ENCODE peak calls at places on chromosomes 1 and 21, in four cellular contexts. P is K562, B is GM12891, K is GM12878. G is an unnamed sample.

GRCh38 chr1:6923012-6923805 is 138.0 kb downstream of the CAMTA1 start:
- DNase-seq in P (no peak), B (no peak), K (no peak), G (no peak)

GRCh38 chr1:243849089-243850012 is 692 bp downstream of the AKT3 start:
- DNase-seq in P (no peak), B (peak), K (no peak), G (no peak)

GRCh38 chr21:35239811-35240219 is 190.7 kb upstream of the RUNX1 start:
- DNase-seq in P (no peak), B (no peak), K (no peak), G (no peak)

GRCh38 chr1:160550572-160551034 is 27.5 kb upstream of the SLAMF6 start:
- DNase-seq in P (peak), B (no peak), K (no peak), G (no peak)

GRCh38 chr1:214739621-214740238 is 136.7 kb downstream of the CENPF start:
- DNase-seq in P (no peak), B (no peak), K (no peak), G (no peak)

GRCh38 chr1:243422362-243422761 is 166.5 kb downstream of the SDCCAG8 start:
- DNase-seq in P (no peak), B (no peak), K (no peak), G (no peak)

GRCh38 chr1:16458801-16459200 is 18.3 kb downstream of the NECAP2 start:
- DNase-seq in P (no peak), B (no peak), K (no peak), G (no peak)

GRCh38 chr1:53653631-53654030 is 85.3 kb downstream of the GLIS1 start:
- DNase-seq in P (no peak), B (no peak), K (no peak), G (no peak)

GRCh38 chr1:64223329-64224151 is 20.1 kb downstream of the UBE2U start:
- DNase-seq in P (no peak), B (no peak), K (peak), G (no peak)

GRCh38 chr1:156025873-156026272 is 5.1 kb upstream of the SSR2 start:
- DNase-seq in P (peak), B (peak), K (no peak), G (peak)

GRCh38 chr21:27275294-27275927 is 308.5 kb upstream of the ADAMTS5 start:
- DNase-seq in P (no peak), B (no peak), K (no peak), G (peak)

GRCh38 chr1:85581802-85582686 is 1.5 kb downstream of the CCN1 start:
- DNase-seq in P (no peak), B (no peak), K (no peak), G (no peak)

DNA sequence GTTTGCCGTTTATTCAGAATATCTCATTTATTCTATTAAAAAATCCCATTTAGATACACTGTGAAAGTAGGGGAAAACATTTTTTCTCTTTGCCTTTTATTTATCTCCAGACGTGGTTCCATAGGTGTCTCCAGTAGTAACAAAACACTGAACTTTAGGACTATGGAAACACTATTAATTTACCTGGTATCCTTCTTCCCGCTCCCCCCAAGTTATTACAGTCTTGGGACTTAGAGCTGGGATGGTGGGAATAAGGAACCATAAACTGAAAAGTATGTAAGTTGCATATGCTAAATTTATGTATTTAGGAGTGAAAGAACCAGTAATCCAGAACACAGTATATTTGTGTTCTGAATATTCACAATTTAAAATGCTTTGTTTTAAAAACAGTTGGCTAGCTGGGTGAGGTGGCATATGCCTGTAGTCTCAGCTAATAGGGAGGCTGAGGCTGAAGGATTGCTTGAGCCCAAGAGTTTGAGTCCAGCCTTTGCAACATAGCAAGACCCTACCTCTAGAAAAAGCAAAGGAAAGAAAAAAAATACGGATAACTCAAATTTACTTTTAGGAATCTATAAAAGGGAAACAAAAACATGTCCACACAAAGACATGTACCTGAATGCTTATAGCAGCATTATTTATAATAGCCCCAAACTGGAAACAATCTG is 3.1 kb downstream of the DNAJB4 start:
- DNase-seq in P (no peak), B (no peak), K (no peak), G (no peak)
- TF ChIP-seq SPI1 in P (no peak), B (no peak), K (no peak), G (no peak)

GRCh38 chr1:13816016-13816760 is 116.2 kb downstream of the PRDM2 start:
- DNase-seq in P (no peak), B (no peak), K (no peak), G (no peak)

GRCh38 chr1:13812456-13813397 is 112.7 kb downstream of the PRDM2 start:
- DNase-seq in P (no peak), B (no peak), K (no peak), G (no peak)

GRCh38 chr1:13814131-13814530 is 114.1 kb downstream of the PRDM2 start:
- DNase-seq in P (no peak), B (no peak), K (no peak), G (no peak)

GRCh38 chr1:13809461-13810159 is 109.6 kb downstream of the PRDM2 start:
- DNase-seq in P (peak), B (no peak), K (no peak), G (no peak)

DNA sequence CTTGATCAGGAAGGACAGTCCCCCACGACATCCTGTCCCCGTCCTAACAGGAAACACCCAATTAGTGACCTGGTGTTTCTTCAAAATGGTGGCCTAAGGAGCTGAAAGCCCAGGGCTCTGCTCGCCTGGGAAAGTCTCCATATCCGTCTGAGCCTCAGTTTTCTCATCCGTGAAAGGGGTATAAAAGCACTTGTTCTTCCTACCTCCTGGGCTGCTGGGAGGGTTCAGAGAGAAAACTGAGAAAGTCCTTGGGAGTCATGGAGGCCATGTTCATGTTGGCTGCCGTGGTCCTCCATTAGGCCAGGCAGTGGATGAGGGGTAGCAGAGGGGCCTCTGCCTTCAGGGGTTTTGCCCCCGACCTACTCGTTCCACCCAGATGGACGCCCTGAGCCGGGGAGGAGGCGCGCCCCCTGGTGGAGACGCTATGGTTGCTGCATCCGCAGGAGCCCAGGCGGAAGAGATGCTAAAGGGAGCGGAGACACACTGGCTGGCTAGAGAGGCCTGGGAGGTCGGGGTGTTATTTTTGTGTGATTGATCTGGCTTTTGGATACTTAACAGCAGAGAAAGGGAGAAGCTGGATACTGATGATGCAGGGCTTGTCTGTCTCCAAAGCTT is 113.5 kb downstream of the PRDM2 start:
- DNase-seq in P (peak), B (peak), K (no peak), G (no peak)
- TF ChIP-seq SPI1 in P (no peak), B (no peak), K (no peak), G (no peak)

GRCh38 chr1:102434421-102434820 is 437.7 kb upstream of the OLFM3 start:
- DNase-seq in P (peak), B (no peak), K (no peak), G (peak)
- TF ChIP-seq SPI1 in P (no peak), B (no peak), K (no peak), G (no peak)

DNA sequence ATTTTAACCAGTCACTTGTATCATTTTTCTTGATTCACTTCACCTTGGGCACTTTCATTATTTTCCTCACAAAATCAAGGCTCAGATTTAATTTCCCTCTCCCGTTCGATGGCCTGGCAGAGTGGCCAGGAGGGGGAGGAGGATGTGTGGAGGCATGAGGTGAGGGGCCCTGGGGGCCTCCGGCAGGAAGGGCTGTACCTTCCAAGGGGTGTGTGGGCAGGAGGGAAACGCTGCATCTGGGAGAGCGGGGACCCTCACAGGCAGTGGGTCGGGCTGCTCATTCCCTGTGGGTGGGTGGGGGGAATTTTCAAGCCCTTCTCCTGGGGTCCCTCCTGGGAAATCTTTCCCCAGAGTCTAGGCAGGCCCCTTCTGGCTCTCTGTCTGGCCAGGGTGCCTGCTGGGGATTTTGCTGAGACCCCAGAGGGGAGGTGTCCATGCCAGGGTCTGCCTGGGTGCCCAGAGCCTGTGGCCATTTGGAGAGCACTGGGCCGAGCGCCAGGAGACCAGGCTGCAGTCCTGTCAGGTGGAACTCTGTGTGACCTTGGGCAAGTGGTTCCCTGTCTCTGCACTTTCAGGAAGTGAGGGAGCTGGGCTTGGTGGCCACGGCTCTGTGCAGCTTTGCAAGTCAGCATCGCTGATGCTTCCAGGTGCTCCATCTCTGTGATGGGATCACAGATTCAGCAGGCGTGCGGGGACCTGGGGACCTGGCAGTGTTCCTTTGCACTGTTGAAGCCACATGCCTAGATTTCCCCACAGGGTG is 81.9 kb upstream of the C1orf174 start:
- DNase-seq in P (no peak), B (no peak), K (no peak), G (no peak)
- TF ChIP-seq SPI1 in P (no peak), B (no peak), K (no peak), G (no peak)

GRCh38 chr1:65422241-65423203 is 2.1 kb downstream of the LEPR start:
- DNase-seq in P (peak), B (no peak), K (no peak), G (no peak)

GRCh38 chr1:65429078-65429477 is 8.6 kb downstream of the LEPR start:
- DNase-seq in P (peak), B (no peak), K (no peak), G (no peak)

GRCh38 chr1:65423884-65424655 is 3.6 kb downstream of the LEPR start:
- DNase-seq in P (peak), B (no peak), K (peak), G (peak)

GRCh38 chr1:65429806-65430205 is 9.3 kb downstream of the LEPR start:
- DNase-seq in P (no peak), B (no peak), K (no peak), G (no peak)

GRCh38 chr1:65425697-65426096 is 5.2 kb downstream of the LEPR start:
- DNase-seq in P (no peak), B (no peak), K (no peak), G (no peak)
- TF ChIP-seq SPI1 in P (no peak), B (no peak), K (no peak), G (no peak)

GRCh38 chr1:12206238-12206637 is 23.6 kb upstream of the VPS13D start:
- DNase-seq in P (no peak), B (no peak), K (no peak), G (no peak)

GRCh38 chr1:12208764-12209494 is 20.9 kb upstream of the VPS13D start:
- DNase-seq in P (peak), B (peak), K (no peak), G (no peak)

GRCh38 chr1:12204754-12205658 is 24.8 kb upstream of the VPS13D start:
- DNase-seq in P (no peak), B (no peak), K (no peak), G (no peak)

GRCh38 chr1:12208271-12208670 is 21.6 kb upstream of the VPS13D start:
- DNase-seq in P (no peak), B (no peak), K (no peak), G (no peak)

GRCh38 chr1:12206792-12207424 is 22.9 kb upstream of the VPS13D start:
- DNase-seq in P (no peak), B (no peak), K (no peak), G (no peak)
- TF ChIP-seq SPI1 in P (no peak), B (no peak), K (no peak), G (no peak)

GRCh38 chr1:211928993-211929637 is 98.6 kb upstream of the LPGAT1 start:
- DNase-seq in P (peak), B (no peak), K (no peak), G (peak)
- TF ChIP-seq SPI1 in P (no peak), B (no peak), K (no peak), G (peak)